ENCODE peak calls at places on chromosomes 11 and 22, in eight cellular contexts. R is right atrium auricular region; V is heart right ventricle; G is Jurkat, Clone E6-1; E is ovary; F is mucosa of descending colon; T is astrocyte of the spinal cord; X is effector memory CD4-positive, alpha-beta T cell. B is an unnamed sample.

GRCh38 chr22:37843746-37844089 is 416 bp downstream of the ANKRD54 start:
- DNase-seq in R (no peak), V (peak), G (no peak), E (peak), F (peak), T (no peak), X (no peak), B (peak)

GRCh38 chr11:16604784-16605439 is 133.5 kb upstream of the C11orf58 start:
- DNase-seq in R (no peak), V (peak), G (no peak), E (no peak), F (peak), T (peak), X (no peak), B (peak)

GRCh38 chr11:86288776-86289507 is 13.1 kb upstream of the HIKESHI start:
- DNase-seq in R (no peak), V (no peak), G (no peak), E (no peak), F (no peak), T (no peak), X (no peak), B (no peak)

GRCh38 chr11:8593935-8594909 is at the start of gene STK33:
- DNase-seq in R (no peak), V (peak), G (peak), E (peak), F (peak), T (peak), X (no peak), B (peak)

GRCh38 chr11:58739725-58740430 is 8.1 kb upstream of the GLYAT start:
- DNase-seq in R (no peak), V (no peak), G (peak), E (no peak), F (no peak), T (peak), X (no peak), B (no peak)

GRCh38 chr11:45100338-45100737 is 46.1 kb upstream of the PRDM11 start:
- DNase-seq in R (no peak), V (no peak), G (peak), E (no peak), F (no peak), T (no peak), X (no peak), B (no peak)

GRCh38 chr11:6705905-6706535 is 22.9 kb upstream of the MRPL17 start:
- DNase-seq in R (no peak), V (peak), G (no peak), E (peak), F (peak), T (peak), X (no peak), B (no peak)

GRCh38 chr11:58641326-58641725 is 18.9 kb downstream of the CNTF start:
- DNase-seq in R (no peak), V (no peak), G (no peak), E (no peak), F (no peak), T (no peak), X (no peak), B (no peak)

GRCh38 chr11:64747961-64748715 is 4.2 kb upstream of the RASGRP2 start:
- DNase-seq in R (no peak), V (no peak), G (no peak), E (no peak), F (no peak), T (no peak), X (no peak), B (no peak)

GRCh38 chr11:100752371-100753073 is 65.4 kb downstream of the ARHGAP42 start:
- DNase-seq in R (no peak), V (no peak), G (no peak), E (no peak), F (peak), T (no peak), X (no peak), B (no peak)

GRCh38 chr11:132126973-132127900 is 756.8 kb downstream of the NTM start:
- DNase-seq in R (peak), V (peak), G (no peak), E (no peak), F (peak), T (peak), X (no peak), B (no peak)
- H3K4me3 ChIP-seq in R (peak), V (peak), G (no peak), E (no peak), F (no peak), T (peak), X (no peak), B (no peak)

DNA sequence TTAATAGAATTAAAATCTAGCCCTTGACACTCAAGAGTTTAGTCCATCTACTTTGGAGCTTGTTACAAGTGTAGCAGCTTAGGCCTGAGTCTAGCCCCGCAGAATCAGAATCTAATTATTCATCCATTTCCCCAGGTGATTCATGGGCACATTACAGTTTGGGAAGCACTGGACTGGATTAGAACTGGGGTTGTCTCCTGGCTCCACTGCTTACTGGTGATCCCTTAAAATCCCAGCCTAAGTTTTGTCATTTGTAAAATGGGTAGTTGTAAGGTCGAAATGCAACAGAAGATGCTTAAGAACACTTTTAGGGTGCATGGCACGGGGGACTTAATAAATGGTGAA is 1.3 kb downstream of the STX3 start:
- DNase-seq in R (no peak), V (no peak), G (no peak), E (no peak), F (no peak), T (no peak), X (no peak), B (no peak)
- H3K4me3 ChIP-seq in R (peak), V (peak), G (no peak), E (no peak), F (peak), T (no peak), X (no peak), B (peak)

DNA sequence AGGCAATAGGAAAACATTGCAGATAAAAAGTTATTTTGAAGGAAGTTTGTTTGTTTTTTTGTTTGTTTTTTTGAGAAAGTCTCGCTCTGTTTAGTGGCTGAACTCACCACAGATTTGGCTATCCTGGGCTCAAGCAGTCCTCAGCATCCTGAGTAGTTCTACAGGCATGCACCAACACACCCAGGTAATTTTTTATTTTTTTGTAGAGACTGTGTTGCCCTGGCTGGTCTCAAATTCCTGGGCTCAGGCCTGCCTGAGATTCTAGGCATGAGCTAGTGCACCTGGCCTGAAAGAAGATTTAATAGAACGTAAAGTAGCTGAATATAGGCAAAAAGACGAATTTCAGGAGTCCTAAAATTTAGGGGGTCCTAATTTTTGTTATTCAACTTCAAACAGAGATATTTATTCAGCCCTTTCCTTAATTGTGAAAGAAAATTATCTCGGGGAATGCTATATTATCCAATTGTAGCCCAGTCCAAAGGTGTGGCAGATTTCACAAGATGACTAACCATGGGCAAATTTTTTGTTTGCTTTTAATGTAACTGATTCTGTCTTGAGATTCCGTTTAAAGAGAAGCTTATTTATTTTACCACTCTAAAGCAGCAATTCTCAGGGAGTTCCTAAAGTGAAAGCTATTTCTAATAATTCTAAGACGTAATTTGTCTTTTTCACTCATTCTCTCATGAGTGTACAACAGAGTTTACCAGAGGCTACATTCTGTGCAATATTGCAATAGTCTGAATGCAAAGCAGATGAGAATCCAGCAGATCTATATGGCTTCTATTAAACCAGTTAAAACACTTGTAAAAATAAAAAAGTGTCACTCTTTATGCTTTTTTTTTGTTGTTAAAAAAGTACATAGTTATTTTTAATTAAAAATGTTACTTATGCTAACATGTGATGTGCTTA is 879 bp downstream of the IL18 start:
- DNase-seq in R (no peak), V (no peak), G (no peak), E (no peak), F (no peak), T (peak), X (no peak), B (no peak)
- H3K4me3 ChIP-seq in R (peak), V (no peak), G (no peak), E (no peak), F (no peak), T (no peak), X (no peak), B (no peak)

DNA sequence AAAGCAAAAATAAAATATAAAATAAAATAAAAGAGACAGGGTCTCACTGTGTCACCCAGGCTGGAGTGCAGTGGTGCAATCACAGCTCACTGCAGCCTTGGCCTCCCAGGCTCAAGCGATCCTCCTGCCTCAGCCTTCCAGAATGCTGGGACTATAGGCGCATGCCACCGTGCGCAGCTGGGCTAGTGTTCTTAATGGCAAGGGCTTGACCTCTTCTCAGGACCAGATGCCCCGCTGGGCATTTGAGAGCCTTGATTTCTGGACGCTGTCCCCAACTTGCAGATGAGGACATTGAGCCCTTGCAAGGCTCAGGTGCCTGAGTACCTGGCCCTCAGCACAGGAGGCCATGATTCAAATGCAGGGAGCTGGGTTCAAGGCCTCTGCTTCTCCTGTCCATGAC is 82.6 kb downstream of the DHCR7 start:
- DNase-seq in R (no peak), V (no peak), G (no peak), E (no peak), F (no peak), T (no peak), X (no peak), B (no peak)
- H3K4me3 ChIP-seq in R (no peak), V (no peak), G (no peak), E (no peak), F (no peak), T (no peak), X (no peak), B (no peak)